ENCODE peak calls at places on chromosomes 16 and 17, in five cellular contexts. One of them, this sample, is unnamed.

GRCh38 chr16:16067127-16067526 is 117.7 kb downstream of the ABCC1 start:
- DNase-seq in hepatocyte: no peak
- DNase-seq in uterus: no peak
- DNase-seq in MM.1S: no peak
- DNase-seq in neural crest cell: no peak
- DNase-seq in this sample: no peak

GRCh38 chr16:65876200-65876498 is 490.3 kb upstream of the CDH5 start:
- DNase-seq in hepatocyte: no peak
- DNase-seq in uterus: no peak
- DNase-seq in MM.1S: no peak
- DNase-seq in neural crest cell: no peak
- DNase-seq in this sample: no peak

GRCh38 chr17:39804839-39805238 is 59.3 kb downstream of the IKZF3 start:
- DNase-seq in hepatocyte: no peak
- DNase-seq in uterus: no peak
- DNase-seq in MM.1S: no peak
- DNase-seq in neural crest cell: no peak
- DNase-seq in this sample: no peak

GRCh38 chr17:35460354-35460851 is 11.8 kb upstream of the SLFN13 start:
- DNase-seq in hepatocyte: peak
- DNase-seq in uterus: peak
- DNase-seq in MM.1S: peak
- DNase-seq in neural crest cell: no peak
- DNase-seq in this sample: peak

GRCh38 chr17:78081551-78081950 is 47.0 kb downstream of the TMC6 start:
- DNase-seq in hepatocyte: no peak
- DNase-seq in uterus: no peak
- DNase-seq in MM.1S: no peak
- DNase-seq in neural crest cell: no peak
- DNase-seq in this sample: no peak

GRCh38 chr17:77882481-77883212 is 75.9 kb upstream of the TNRC6C start:
- DNase-seq in hepatocyte: peak
- DNase-seq in uterus: peak
- DNase-seq in MM.1S: no peak
- DNase-seq in neural crest cell: no peak
- DNase-seq in this sample: peak

GRCh38 chr17:44079877-44080821 is 9.6 kb downstream of the G6PC3 start:
- DNase-seq in hepatocyte: no peak
- DNase-seq in uterus: no peak
- DNase-seq in MM.1S: no peak
- DNase-seq in neural crest cell: no peak
- DNase-seq in this sample: no peak

GRCh38 chr17:19331553-19332245 is 30.8 kb downstream of the B9D1 start:
- DNase-seq in hepatocyte: no peak
- DNase-seq in uterus: no peak
- DNase-seq in MM.1S: no peak
- DNase-seq in neural crest cell: no peak
- DNase-seq in this sample: no peak

GRCh38 chr17:62714016-62714777 is 86.7 kb downstream of the MRC2 start:
- DNase-seq in hepatocyte: no peak
- DNase-seq in uterus: no peak
- DNase-seq in MM.1S: no peak
- DNase-seq in neural crest cell: no peak
- DNase-seq in this sample: no peak

GRCh38 chr16:68908000-68908313 is 64.6 kb downstream of the TANGO6 start:
- DNase-seq in hepatocyte: no peak
- DNase-seq in uterus: no peak
- DNase-seq in MM.1S: no peak
- DNase-seq in neural crest cell: no peak
- DNase-seq in this sample: no peak

GRCh38 chr17:31499771-31500554 is 108.5 kb downstream of the RAB11FIP4 start:
- DNase-seq in hepatocyte: no peak
- DNase-seq in uterus: no peak
- DNase-seq in MM.1S: no peak
- DNase-seq in neural crest cell: no peak
- DNase-seq in this sample: no peak

GRCh38 chr17:71632328-71632727 is 488.5 kb upstream of the SOX9 start:
- DNase-seq in hepatocyte: no peak
- DNase-seq in uterus: no peak
- DNase-seq in MM.1S: no peak
- DNase-seq in neural crest cell: no peak
- DNase-seq in this sample: no peak

GRCh38 chr16:90001761-90002503 is 17.3 kb downstream of the DBNDD1 start:
- DNase-seq in hepatocyte: no peak
- DNase-seq in uterus: no peak
- DNase-seq in MM.1S: no peak
- DNase-seq in neural crest cell: no peak
- DNase-seq in this sample: no peak

GRCh38 chr16:89996178-89996489 is 23.1 kb downstream of the DBNDD1 start:
- DNase-seq in hepatocyte: no peak
- DNase-seq in uterus: no peak
- DNase-seq in MM.1S: no peak
- DNase-seq in neural crest cell: no peak
- DNase-seq in this sample: no peak

GRCh38 chr16:90000733-90001427 is 18.4 kb downstream of the DBNDD1 start:
- DNase-seq in hepatocyte: no peak
- DNase-seq in uterus: no peak
- DNase-seq in MM.1S: no peak
- DNase-seq in neural crest cell: no peak
- DNase-seq in this sample: no peak

GRCh38 chr16:90002759-90003158 is 16.5 kb downstream of the DBNDD1 start:
- DNase-seq in hepatocyte: no peak
- DNase-seq in uterus: no peak
- DNase-seq in MM.1S: no peak
- DNase-seq in neural crest cell: no peak
- DNase-seq in this sample: no peak

DNA sequence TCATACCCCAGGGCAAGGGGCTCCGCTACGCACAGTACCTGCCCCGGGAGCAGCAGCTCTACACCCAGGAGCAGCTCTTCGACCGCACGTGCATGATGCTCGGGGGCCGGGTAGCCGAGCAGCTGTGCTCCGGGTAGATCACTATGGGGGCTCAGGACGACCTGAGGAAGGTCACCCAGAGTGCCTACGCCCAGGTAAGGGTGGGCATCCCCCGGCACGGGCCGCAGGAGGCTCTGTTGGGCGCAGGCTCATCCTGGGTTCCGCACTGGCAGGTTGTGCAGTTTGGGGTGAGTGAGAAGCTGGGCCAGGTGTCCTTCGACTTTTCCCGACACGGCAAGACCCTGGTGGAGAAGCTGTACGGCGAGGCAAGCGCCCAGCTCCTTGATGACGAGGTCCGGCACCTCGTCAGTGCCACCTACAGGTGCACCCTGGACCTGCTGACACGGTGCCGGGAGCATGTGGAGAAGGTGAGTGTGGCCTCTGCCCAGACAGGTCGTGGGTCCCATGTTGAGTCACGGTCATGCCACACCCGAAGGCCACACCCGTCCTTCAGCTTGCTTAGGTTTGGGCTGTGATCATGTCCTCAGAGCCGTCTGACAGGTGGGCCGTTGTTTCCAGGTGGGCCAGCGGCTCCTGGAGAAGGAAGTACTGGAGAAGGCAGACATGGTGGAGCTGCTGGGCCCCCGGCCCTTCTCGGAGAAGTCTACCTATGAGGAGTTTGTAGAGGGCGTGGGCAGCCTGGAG is 19.3 kb downstream of the DBNDD1 start:
- DNase-seq in hepatocyte: no peak
- DNase-seq in uterus: no peak
- DNase-seq in MM.1S: no peak
- DNase-seq in neural crest cell: no peak
- DNase-seq in this sample: no peak
- TF ChIP-seq CTCF in hepatocyte: no peak
- TF ChIP-seq CTCF in uterus: no peak
- TF ChIP-seq CTCF in MM.1S: no peak
- TF ChIP-seq CTCF in neural crest cell: peak
- TF ChIP-seq CTCF in this sample: no peak

GRCh38 chr17:64938925-64939474 is 19.7 kb upstream of the LRRC37A3 start:
- DNase-seq in hepatocyte: peak
- DNase-seq in uterus: no peak
- DNase-seq in MM.1S: peak
- DNase-seq in neural crest cell: peak
- DNase-seq in this sample: peak
- TF ChIP-seq CTCF in hepatocyte: peak
- TF ChIP-seq CTCF in uterus: peak
- TF ChIP-seq CTCF in MM.1S: peak
- TF ChIP-seq CTCF in neural crest cell: peak
- TF ChIP-seq CTCF in this sample: peak

GRCh38 chr17:67377727-67378443 is 804 bp downstream of the PITPNC1 start:
- DNase-seq in hepatocyte: peak
- DNase-seq in uterus: peak
- DNase-seq in MM.1S: peak
- DNase-seq in neural crest cell: peak
- DNase-seq in this sample: peak
- TF ChIP-seq CTCF in hepatocyte: peak
- TF ChIP-seq CTCF in uterus: peak
- TF ChIP-seq CTCF in MM.1S: peak
- TF ChIP-seq CTCF in neural crest cell: peak
- TF ChIP-seq CTCF in this sample: peak

GRCh38 chr16:58411736-58412614 is 19.7 kb downstream of the GINS3 start:
- DNase-seq in hepatocyte: no peak
- DNase-seq in uterus: no peak
- DNase-seq in MM.1S: no peak
- DNase-seq in neural crest cell: no peak
- DNase-seq in this sample: no peak
- TF ChIP-seq CTCF in hepatocyte: no peak
- TF ChIP-seq CTCF in uterus: no peak
- TF ChIP-seq CTCF in MM.1S: no peak
- TF ChIP-seq CTCF in neural crest cell: no peak
- TF ChIP-seq CTCF in this sample: no peak

GRCh38 chr17:29032798-29033197 is 10.1 kb upstream of the PIPOX start:
- DNase-seq in hepatocyte: no peak
- DNase-seq in uterus: no peak
- DNase-seq in MM.1S: no peak
- DNase-seq in neural crest cell: no peak
- DNase-seq in this sample: no peak

GRCh38 chr17:29037739-29038465 is 5.0 kb upstream of the PIPOX start:
- DNase-seq in hepatocyte: no peak
- DNase-seq in uterus: no peak
- DNase-seq in MM.1S: no peak
- DNase-seq in neural crest cell: no peak
- DNase-seq in this sample: no peak

GRCh38 chr17:29032067-29032551 is 10.8 kb upstream of the PIPOX start:
- DNase-seq in hepatocyte: no peak
- DNase-seq in uterus: no peak
- DNase-seq in MM.1S: no peak
- DNase-seq in neural crest cell: no peak
- DNase-seq in this sample: no peak

GRCh38 chr17:29036584-29036983 is 6.4 kb upstream of the PIPOX start:
- DNase-seq in hepatocyte: no peak
- DNase-seq in uterus: no peak
- DNase-seq in MM.1S: no peak
- DNase-seq in neural crest cell: no peak
- DNase-seq in this sample: no peak

GRCh38 chr17:29034510-29034909 is 8.4 kb upstream of the PIPOX start:
- DNase-seq in hepatocyte: no peak
- DNase-seq in uterus: no peak
- DNase-seq in MM.1S: no peak
- DNase-seq in neural crest cell: no peak
- DNase-seq in this sample: no peak
- TF ChIP-seq CTCF in hepatocyte: no peak
- TF ChIP-seq CTCF in uterus: no peak
- TF ChIP-seq CTCF in MM.1S: no peak
- TF ChIP-seq CTCF in neural crest cell: no peak
- TF ChIP-seq CTCF in this sample: no peak

GRCh38 chr17:47620503-47621245 is 29.0 kb upstream of the KPNB1 start:
- DNase-seq in hepatocyte: no peak
- DNase-seq in uterus: no peak
- DNase-seq in MM.1S: no peak
- DNase-seq in neural crest cell: no peak
- DNase-seq in this sample: no peak

GRCh38 chr17:47621293-47622178 is 28.2 kb upstream of the KPNB1 start:
- DNase-seq in hepatocyte: peak
- DNase-seq in uterus: peak
- DNase-seq in MM.1S: no peak
- DNase-seq in neural crest cell: no peak
- DNase-seq in this sample: no peak

GRCh38 chr17:47615766-47616424 is 33.8 kb upstream of the KPNB1 start:
- DNase-seq in hepatocyte: peak
- DNase-seq in uterus: no peak
- DNase-seq in MM.1S: peak
- DNase-seq in neural crest cell: no peak
- DNase-seq in this sample: peak

GRCh38 chr17:47622179-47622549 is 27.6 kb upstream of the KPNB1 start:
- DNase-seq in hepatocyte: no peak
- DNase-seq in uterus: no peak
- DNase-seq in MM.1S: peak
- DNase-seq in neural crest cell: no peak
- DNase-seq in this sample: no peak

DNA sequence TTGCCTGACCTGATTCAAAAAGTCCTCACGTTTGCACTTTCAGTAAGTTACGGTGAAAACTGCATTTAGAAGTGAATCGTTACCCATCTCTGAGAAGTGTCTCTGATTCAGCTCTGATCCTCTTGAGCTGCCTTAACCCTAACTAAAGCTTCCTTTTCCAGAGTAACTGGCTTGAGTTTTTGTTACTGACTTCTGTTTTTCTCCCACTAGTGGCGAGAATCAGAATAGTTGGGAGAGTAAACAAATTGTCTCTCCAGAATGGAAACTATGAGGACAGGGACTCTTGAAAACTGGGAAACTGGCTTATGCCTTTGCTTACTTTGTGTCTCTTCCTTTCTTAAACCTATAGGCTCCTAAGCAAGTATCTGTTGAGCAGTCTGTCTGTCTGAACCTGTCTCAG is 31.3 kb upstream of the KPNB1 start:
- DNase-seq in hepatocyte: peak
- DNase-seq in uterus: no peak
- DNase-seq in MM.1S: peak
- DNase-seq in neural crest cell: no peak
- DNase-seq in this sample: no peak
- TF ChIP-seq CTCF in hepatocyte: no peak
- TF ChIP-seq CTCF in uterus: no peak
- TF ChIP-seq CTCF in MM.1S: peak
- TF ChIP-seq CTCF in neural crest cell: peak
- TF ChIP-seq CTCF in this sample: no peak

GRCh38 chr17:75889454-75889853 is 7.3 kb downstream of the TRIM65 start:
- DNase-seq in hepatocyte: no peak
- DNase-seq in uterus: no peak
- DNase-seq in MM.1S: no peak
- DNase-seq in neural crest cell: no peak
- DNase-seq in this sample: no peak
- TF ChIP-seq CTCF in hepatocyte: no peak
- TF ChIP-seq CTCF in uterus: no peak
- TF ChIP-seq CTCF in MM.1S: no peak
- TF ChIP-seq CTCF in neural crest cell: no peak
- TF ChIP-seq CTCF in this sample: no peak

DNA sequence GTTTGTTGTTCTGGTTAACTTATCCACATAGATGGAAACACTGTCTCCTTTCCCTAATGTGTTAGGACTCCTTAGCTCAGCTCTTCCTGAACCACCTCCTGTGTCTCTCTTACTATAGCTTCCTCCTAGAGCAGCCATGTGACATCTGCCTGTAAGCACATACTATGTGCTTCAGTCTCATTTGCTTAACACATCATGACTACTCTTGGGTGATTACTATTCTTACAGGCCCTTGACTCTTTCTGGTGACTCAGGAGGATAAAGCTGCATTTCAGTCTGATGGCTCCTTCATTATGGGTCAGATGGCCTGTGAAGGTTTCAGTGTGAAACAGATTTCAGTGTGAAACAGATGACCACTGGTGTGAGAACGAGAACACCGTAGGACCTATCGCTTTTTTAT is 320 bp upstream of the KRTAP4-2 start:
- DNase-seq in hepatocyte: no peak
- DNase-seq in uterus: no peak
- DNase-seq in MM.1S: no peak
- DNase-seq in neural crest cell: no peak
- DNase-seq in this sample: no peak
- TF ChIP-seq CTCF in hepatocyte: no peak
- TF ChIP-seq CTCF in uterus: no peak
- TF ChIP-seq CTCF in MM.1S: no peak
- TF ChIP-seq CTCF in neural crest cell: no peak
- TF ChIP-seq CTCF in this sample: no peak